ENCODE peak calls at places on chromosomes 6 and 20, in five cellular contexts. N, O, T, R and K are unnamed samples.

GRCh38 chr20:38112249-38112942 is 52.7 kb downstream of the TGM2 start:
- DNase-seq in N (no peak), O (no peak), T (no peak), R (no peak), K (no peak)

GRCh38 chr20:57913156-57913930 is 203.5 kb upstream of the PMEPA1 start:
- DNase-seq in N (no peak), O (no peak), T (no peak), R (no peak), K (no peak)

GRCh38 chr6:158439255-158439654 is 120.6 kb upstream of the TMEM181 start:
- DNase-seq in N (no peak), O (no peak), T (no peak), R (no peak), K (no peak)

GRCh38 chr20:5859611-5860010 is 90.7 kb downstream of the TRMT6 start:
- DNase-seq in N (no peak), O (no peak), T (peak), R (no peak), K (peak)

GRCh38 chr6:148451690-148452089 is 109.1 kb downstream of the SASH1 start:
- DNase-seq in N (no peak), O (no peak), T (peak), R (no peak), K (no peak)

GRCh38 chr6:126040826-126041225 is 54.5 kb downstream of the TRMT11 start:
- DNase-seq in N (no peak), O (no peak), T (peak), R (no peak), K (peak)

GRCh38 chr20:63819224-63819917 is 11.7 kb downstream of the ZBTB46 start:
- DNase-seq in N (no peak), O (no peak), T (peak), R (no peak), K (peak)

GRCh38 chr20:33687993-33688937 is 2.1 kb upstream of the E2F1 start:
- DNase-seq in N (no peak), O (no peak), T (no peak), R (no peak), K (no peak)

GRCh38 chr6:816510-817084 is 123.7 kb upstream of the EXOC2 start:
- DNase-seq in N (no peak), O (no peak), T (no peak), R (no peak), K (no peak)

GRCh38 chr6:158768396-158768795 is 50.8 kb downstream of the EZR start:
- DNase-seq in N (no peak), O (no peak), T (no peak), R (no peak), K (no peak)

GRCh38 chr20:6836821-6837374 is 69.4 kb downstream of the BMP2 start:
- DNase-seq in N (no peak), O (no peak), T (no peak), R (no peak), K (no peak)

GRCh38 chr6:24495516-24495847 is 713 bp downstream of the ALDH5A1 start:
- DNase-seq in N (peak), O (no peak), T (peak), R (peak), K (peak)

GRCh38 chr20:10636326-10636818 is 37.4 kb downstream of the JAG1 start:
- DNase-seq in N (no peak), O (no peak), T (peak), R (no peak), K (peak)

GRCh38 chr20:54335299-54335698 is 127.4 kb downstream of the PFDN4 start:
- DNase-seq in N (no peak), O (no peak), T (no peak), R (no peak), K (no peak)

GRCh38 chr20:24199493-24199892 is 210.9 kb upstream of the GGTLC1 start:
- DNase-seq in N (no peak), O (no peak), T (no peak), R (no peak), K (no peak)

GRCh38 chr6:53151676-53152075 is 3.0 kb upstream of the GCM1 start:
- DNase-seq in N (no peak), O (no peak), T (peak), R (no peak), K (no peak)

GRCh38 chr6:148200302-148200701 is 142.3 kb upstream of the SASH1 start:
- DNase-seq in N (no peak), O (no peak), T (no peak), R (no peak), K (no peak)